ENCODE peak calls at places on chromosome 13, in nine cellular contexts. D is AG04450, X is A549, L is uterus, M is neural progenitor cell, V is WTC11, O is esophagus squamous epithelium, F is tibial artery, J is astrocyte of the spinal cord. I is an unnamed sample.

GRCh38 chr13:80337011-80337688 is 3.8 kb downstream of the SPRY2 start:
- DNase-seq in D (no peak), X (no peak), L (no peak), M (no peak), V (no peak), O (no peak), F (no peak), J (no peak), I (no peak)

GRCh38 chr13:47433461-47434005 is 536.7 kb upstream of the HTR2A start:
- DNase-seq in D (no peak), X (no peak), L (no peak), M (no peak), V (no peak), O (no peak), F (no peak), J (peak), I (no peak)

GRCh38 chr13:50616101-50616500 is 227.4 kb downstream of the DLEU7 start:
- DNase-seq in D (peak), X (no peak), L (no peak), M (no peak), V (no peak), O (no peak), F (no peak), J (peak), I (no peak)

GRCh38 chr13:106352850-106353249 is 182.6 kb downstream of the EFNB2 start:
- DNase-seq in D (no peak), X (no peak), L (no peak), M (no peak), V (no peak), O (no peak), F (no peak), J (no peak), I (no peak)

GRCh38 chr13:35255241-35255640 is 221.2 kb downstream of the MAB21L1 start:
- DNase-seq in D (no peak), X (no peak), L (no peak), M (no peak), V (no peak), O (no peak), F (no peak), J (no peak), I (no peak)

GRCh38 chr13:112842343-112842856 is 126.6 kb upstream of the MCF2L start:
- DNase-seq in D (no peak), X (no peak), L (peak), M (peak), V (no peak), O (no peak), F (peak), J (peak), I (no peak)

GRCh38 chr13:72651196-72651595 is 76.2 kb downstream of the MZT1 start:
- DNase-seq in D (no peak), X (no peak), L (no peak), M (peak), V (no peak), O (no peak), F (no peak), J (no peak), I (no peak)

GRCh38 chr13:59842507-59842906 is 321.2 kb downstream of the DIAPH3 start:
- DNase-seq in D (no peak), X (no peak), L (no peak), M (no peak), V (no peak), O (no peak), F (no peak), J (no peak), I (no peak)

GRCh38 chr13:79481685-79482052 is 714 bp downstream of the NDFIP2 start:
- DNase-seq in D (no peak), X (no peak), L (no peak), M (no peak), V (peak), O (no peak), F (no peak), J (no peak), I (no peak)

GRCh38 chr13:76245920-76246319 is 609.8 kb downstream of the LMO7 start:
- DNase-seq in D (no peak), X (no peak), L (no peak), M (no peak), V (no peak), O (no peak), F (no peak), J (no peak), I (no peak)

GRCh38 chr13:41361501-41361900 is 50.4 kb downstream of the NAA16 start:
- DNase-seq in D (no peak), X (no peak), L (no peak), M (no peak), V (no peak), O (no peak), F (no peak), J (no peak), I (no peak)

GRCh38 chr13:53200498-53201453 is 172.2 kb downstream of the OLFM4 start:
- DNase-seq in D (no peak), X (no peak), L (no peak), M (peak), V (peak), O (no peak), F (no peak), J (no peak), I (no peak)

GRCh38 chr13:76293346-76293745 is 592.9 kb downstream of the KCTD12 start:
- DNase-seq in D (peak), X (no peak), L (no peak), M (no peak), V (no peak), O (no peak), F (no peak), J (peak), I (peak)

GRCh38 chr13:35470671-35471465 is 5.6 kb downstream of the MAB21L1 start:
- DNase-seq in D (no peak), X (no peak), L (no peak), M (peak), V (peak), O (no peak), F (peak), J (peak), I (peak)

GRCh38 chr13:25881946-25882574 is 169.8 kb downstream of the SHISA2 start:
- DNase-seq in D (no peak), X (no peak), L (no peak), M (peak), V (peak), O (no peak), F (no peak), J (peak), I (no peak)

GRCh38 chr13:79898202-79898826 is 417.4 kb downstream of the NDFIP2 start:
- DNase-seq in D (no peak), X (no peak), L (no peak), M (no peak), V (no peak), O (no peak), F (no peak), J (no peak), I (no peak)

GRCh38 chr13:94020833-94021232 is 458.6 kb downstream of the DCT start:
- DNase-seq in D (no peak), X (peak), L (no peak), M (no peak), V (no peak), O (no peak), F (no peak), J (peak), I (no peak)

GRCh38 chr13:27667946-27668345 is 46.3 kb downstream of the POLR1D start:
- DNase-seq in D (no peak), X (no peak), L (no peak), M (no peak), V (no peak), O (no peak), F (no peak), J (no peak), I (no peak)

GRCh38 chr13:113860579-113861432 is 3.1 kb downstream of the GAS6 start:
- DNase-seq in D (no peak), X (no peak), L (peak), M (peak), V (peak), O (no peak), F (peak), J (no peak), I (no peak)

GRCh38 chr13:21541980-21542379 is 62.0 kb downstream of the MICU2 start:
- DNase-seq in D (no peak), X (no peak), L (no peak), M (no peak), V (no peak), O (no peak), F (no peak), J (peak), I (no peak)

GRCh38 chr13:83691966-83692365 is 190.3 kb downstream of the SLITRK1 start:
- DNase-seq in D (no peak), X (no peak), L (no peak), M (no peak), V (no peak), O (no peak), F (no peak), J (peak), I (no peak)

GRCh38 chr13:22454586-22454985 is 726.2 kb upstream of the SGCG start:
- DNase-seq in D (no peak), X (no peak), L (no peak), M (no peak), V (peak), O (no peak), F (no peak), J (peak), I (no peak)

GRCh38 chr13:105462981-105463380 is 1072.5 kb downstream of the EFNB2 start:
- DNase-seq in D (no peak), X (no peak), L (no peak), M (no peak), V (no peak), O (no peak), F (no peak), J (peak), I (no peak)

GRCh38 chr13:39107484-39108040 is 69.3 kb downstream of the NHLRC3 start:
- DNase-seq in D (no peak), X (no peak), L (no peak), M (no peak), V (no peak), O (no peak), F (no peak), J (no peak), I (no peak)

GRCh38 chr13:109130093-109130835 is 500.9 kb downstream of the MYO16 start:
- DNase-seq in D (no peak), X (no peak), L (no peak), M (peak), V (no peak), O (no peak), F (no peak), J (no peak), I (no peak)

GRCh38 chr13:95898256-95898655 is 154.9 kb downstream of the UGGT2 start:
- DNase-seq in D (no peak), X (no peak), L (no peak), M (no peak), V (no peak), O (no peak), F (no peak), J (no peak), I (no peak)

GRCh38 chr13:40624338-40624737 is 42.1 kb downstream of the FOXO1 start:
- DNase-seq in D (no peak), X (no peak), L (no peak), M (no peak), V (no peak), O (no peak), F (no peak), J (no peak), I (no peak)

GRCh38 chr13:75744127-75744526 is 108.0 kb downstream of the LMO7 start:
- DNase-seq in D (no peak), X (no peak), L (no peak), M (no peak), V (no peak), O (no peak), F (no peak), J (no peak), I (no peak)

GRCh38 chr13:87398047-87398446 is 273.1 kb upstream of the SLITRK5 start:
- DNase-seq in D (no peak), X (no peak), L (no peak), M (no peak), V (no peak), O (no peak), F (no peak), J (no peak), I (no peak)

GRCh38 chr13:21901772-21902708 is 231.2 kb downstream of the FGF9 start:
- DNase-seq in D (no peak), X (no peak), L (peak), M (no peak), V (no peak), O (no peak), F (no peak), J (no peak), I (no peak)

GRCh38 chr13:93767917-93768422 is 541.4 kb downstream of the GPC6 start:
- DNase-seq in D (no peak), X (no peak), L (no peak), M (no peak), V (no peak), O (no peak), F (no peak), J (no peak), I (no peak)

GRCh38 chr13:114072421-114072820 is 60.0 kb downstream of the RASA3 start:
- DNase-seq in D (no peak), X (no peak), L (no peak), M (no peak), V (no peak), O (no peak), F (peak), J (no peak), I (no peak)

GRCh38 chr13:38637576-38637975 is 49.3 kb upstream of the FREM2 start:
- DNase-seq in D (no peak), X (no peak), L (no peak), M (no peak), V (no peak), O (no peak), F (no peak), J (no peak), I (no peak)

GRCh38 chr13:94143624-94144350 is 335.7 kb downstream of the DCT start:
- DNase-seq in D (no peak), X (no peak), L (no peak), M (no peak), V (no peak), O (no peak), F (no peak), J (no peak), I (no peak)

GRCh38 chr13:49371943-49372636 is 71.8 kb downstream of the CAB39L start:
- DNase-seq in D (no peak), X (no peak), L (no peak), M (no peak), V (no peak), O (no peak), F (no peak), J (peak), I (no peak)

GRCh38 chr13:59746291-59746962 is 417.3 kb downstream of the DIAPH3 start:
- DNase-seq in D (peak), X (no peak), L (no peak), M (no peak), V (no peak), O (no peak), F (no peak), J (peak), I (no peak)

GRCh38 chr13:25281937-25282332 is 5.4 kb downstream of the MTMR6 start:
- DNase-seq in D (no peak), X (no peak), L (no peak), M (no peak), V (no peak), O (no peak), F (no peak), J (no peak), I (no peak)

GRCh38 chr13:40667622-40667978 is 1.2 kb upstream of the FOXO1 start:
- DNase-seq in D (no peak), X (no peak), L (peak), M (peak), V (peak), O (no peak), F (peak), J (no peak), I (no peak)

GRCh38 chr13:19864018-19864338 is 529 bp upstream of the ZMYM5 start:
- DNase-seq in D (no peak), X (no peak), L (peak), M (no peak), V (peak), O (peak), F (peak), J (peak), I (peak)

GRCh38 chr13:30985637-30986205 is 53.3 kb downstream of the TEX26 start:
- DNase-seq in D (no peak), X (no peak), L (no peak), M (no peak), V (no peak), O (no peak), F (no peak), J (peak), I (no peak)

GRCh38 chr13:30982911-30983310 is 50.5 kb downstream of the TEX26 start:
- DNase-seq in D (no peak), X (no peak), L (no peak), M (no peak), V (no peak), O (no peak), F (no peak), J (no peak), I (no peak)

GRCh38 chr13:30983431-30983830 is 51.0 kb downstream of the TEX26 start:
- DNase-seq in D (no peak), X (no peak), L (no peak), M (peak), V (no peak), O (no peak), F (no peak), J (no peak), I (no peak)

GRCh38 chr13:30982506-30982905 is 50.0 kb downstream of the TEX26 start:
- DNase-seq in D (no peak), X (no peak), L (no peak), M (no peak), V (no peak), O (no peak), F (no peak), J (no peak), I (no peak)

DNA sequence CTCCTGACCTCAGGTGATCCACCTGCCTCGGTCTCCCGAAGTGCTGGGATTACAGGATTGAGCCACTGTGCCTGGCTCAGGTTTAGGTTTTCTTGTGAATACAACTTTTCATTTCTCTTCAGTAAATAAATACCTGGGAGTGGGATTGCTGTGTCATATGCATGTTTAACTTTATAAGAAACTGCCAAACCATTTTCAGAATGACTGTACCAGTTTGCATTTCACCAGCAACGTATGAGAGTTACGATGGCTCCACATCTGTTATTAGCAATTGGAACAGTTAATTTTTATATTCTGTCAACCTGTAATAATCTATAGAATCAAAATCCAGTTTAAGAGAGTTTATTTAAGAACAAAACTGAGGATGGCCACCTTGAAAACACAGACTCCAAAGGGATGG is 52.2 kb downstream of the TEX26 start:
- DNase-seq in D (no peak), X (no peak), L (no peak), M (no peak), V (no peak), O (no peak), F (no peak), J (no peak), I (no peak)
- TF ChIP-seq CTCF in D (no peak), X (no peak), L (no peak), M (no peak), V (no peak), O (no peak), F (no peak), J (no peak), I (no peak)

GRCh38 chr13:45121421-45121820 is 1.1 kb downstream of the GTF2F2 start:
- DNase-seq in D (no peak), X (no peak), L (no peak), M (peak), V (no peak), O (no peak), F (no peak), J (peak), I (no peak)
- TF ChIP-seq CTCF in D (peak), X (no peak), L (no peak), M (peak), V (no peak), O (no peak), F (no peak), J (peak), I (peak)

GRCh38 chr13:98349731-98350305 is 172.7 kb upstream of the RNF113B start:
- DNase-seq in D (no peak), X (no peak), L (no peak), M (peak), V (peak), O (no peak), F (no peak), J (no peak), I (no peak)
- TF ChIP-seq CTCF in D (no peak), X (no peak), L (no peak), M (peak), V (no peak), O (no peak), F (no peak), J (peak), I (no peak)

DNA sequence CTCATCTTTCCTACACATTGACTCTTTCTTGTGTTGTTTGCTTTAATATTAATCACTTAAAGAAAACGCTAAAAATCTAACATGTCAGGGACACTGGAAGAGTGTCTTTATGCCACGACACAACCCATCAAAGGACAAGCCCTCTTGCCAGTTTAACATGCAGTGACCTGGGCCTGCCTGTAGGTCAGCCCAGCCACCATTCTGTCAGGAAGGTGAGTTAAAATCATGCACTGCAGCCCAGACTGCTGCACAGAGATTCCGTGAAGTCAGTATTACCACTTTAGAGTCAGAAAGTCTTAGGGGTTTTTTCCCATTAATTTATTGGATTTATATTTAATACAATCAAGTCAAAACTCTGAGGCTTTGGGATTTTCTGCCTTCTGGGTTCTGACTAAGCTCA is 58.0 kb downstream of the TNFRSF19 start:
- DNase-seq in D (no peak), X (no peak), L (no peak), M (no peak), V (no peak), O (no peak), F (no peak), J (no peak), I (no peak)
- TF ChIP-seq CTCF in D (no peak), X (no peak), L (no peak), M (peak), V (no peak), O (no peak), F (no peak), J (no peak), I (no peak)

DNA sequence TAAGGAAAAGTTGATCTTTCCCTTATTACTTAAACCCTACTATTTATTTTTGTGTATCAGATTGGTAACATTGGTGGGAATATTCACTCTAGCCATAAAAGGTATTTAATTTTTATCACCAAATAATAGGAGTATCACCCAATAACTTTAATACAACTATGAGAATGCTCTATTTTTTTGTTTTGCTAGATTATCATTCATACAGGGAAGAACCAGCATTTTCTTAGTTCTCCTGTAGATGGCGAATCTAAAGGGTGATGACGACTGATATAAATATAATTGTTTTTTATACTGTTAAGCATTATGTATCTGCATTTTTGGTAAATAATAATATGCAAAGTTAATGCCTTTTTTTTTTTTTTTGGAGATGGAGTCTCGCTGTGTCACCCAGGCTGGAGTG is 7.9 kb upstream of the FRY start:
- DNase-seq in D (no peak), X (no peak), L (no peak), M (no peak), V (no peak), O (no peak), F (no peak), J (no peak), I (no peak)
- TF ChIP-seq CTCF in D (peak), X (no peak), L (no peak), M (no peak), V (no peak), O (no peak), F (no peak), J (peak), I (peak)

DNA sequence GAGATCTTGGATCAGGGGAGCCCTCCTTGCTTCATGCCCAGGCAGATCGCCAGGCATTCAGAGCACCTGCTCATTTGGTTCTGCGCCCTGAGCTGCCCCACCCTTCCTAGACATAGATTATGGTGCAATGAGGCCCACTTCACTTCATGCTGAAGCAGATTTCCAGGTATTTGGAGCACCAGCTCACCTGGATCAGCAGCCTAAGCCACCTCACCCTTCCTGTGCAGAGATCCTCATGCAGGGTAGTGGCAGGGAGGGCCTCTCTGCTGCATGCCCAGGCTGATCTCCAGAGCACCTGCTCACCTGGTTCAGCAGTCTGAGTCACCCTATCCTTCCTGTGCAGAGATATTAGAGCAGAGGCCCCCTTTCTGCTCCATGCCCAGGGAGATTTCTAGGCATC is 1966.1 kb downstream of the PCDH9 start:
- DNase-seq in D (no peak), X (no peak), L (no peak), M (no peak), V (no peak), O (no peak), F (no peak), J (no peak), I (no peak)
- TF ChIP-seq CTCF in D (no peak), X (no peak), L (no peak), M (no peak), V (no peak), O (no peak), F (no peak), J (no peak), I (no peak)

I was measured in AG09319.